ENCODE peak calls at places on chromosomes 13 and 19, in nine cellular contexts. O, V, X, H, T, L, M, E and U are unnamed samples.
A peak's percentile ranks its signal among the peaks of the same experiment; 100 is the strongest.

GRCh38 chr19:4993683-4994082 is 24.8 kb downstream of the KDM4B start:
- DNase-seq in H (no peak), M (no peak), O (no peak), X (no peak), V (peak; percentile 65), T (no peak), E (no peak), L (no peak), U (no peak)

GRCh38 chr19:40191836-40192646 is 815 bp downstream of the MAP3K10 start:
- DNase-seq in V (peak; percentile 4), T (peak; percentile 87), O (peak; percentile 53), H (no peak), X (no peak), M (no peak), L (no peak), E (peak; percentile 53), U (peak; percentile 91)

GRCh38 chr13:33745370-33746324 is 72.3 kb upstream of the RFC3 start:
- DNase-seq in O (no peak), M (no peak), X (no peak), V (no peak), L (no peak), T (no peak), H (no peak), E (no peak), U (no peak)

GRCh38 chr13:46667687-46668281 is 114.8 kb downstream of the LRCH1 start:
- DNase-seq in T (no peak), M (no peak), L (no peak), X (no peak), O (no peak), V (no peak), E (no peak), H (no peak), U (no peak)

GRCh38 chr19:29674374-29675119 is 9.3 kb downstream of the PLEKHF1 start:
- DNase-seq in E (no peak), H (no peak), O (no peak), V (no peak), M (no peak), L (no peak), X (no peak), T (no peak), U (no peak)

GRCh38 chr13:93496985-93497673 is 270.5 kb downstream of the GPC6 start:
- DNase-seq in E (no peak), M (no peak), L (no peak), T (no peak), O (no peak), V (peak; percentile 93), X (no peak), H (no peak), U (no peak)

GRCh38 chr13:26442541-26442940 is 114.9 kb upstream of the WASF3 start:
- DNase-seq in M (no peak), X (no peak), L (no peak), H (no peak), V (no peak), E (peak; percentile 27), O (no peak), T (no peak), U (no peak)

GRCh38 chr13:39210961-39211534 is 172.8 kb downstream of the NHLRC3 start:
- DNase-seq in V (no peak), X (no peak), O (no peak), E (no peak), H (no peak), M (no peak), L (no peak), T (no peak), U (no peak)

GRCh38 chr19:532578-533484 is 1.3 kb downstream of the CDC34 start:
- DNase-seq in H (no peak), X (peak; percentile 86), T (no peak), V (peak; percentile 33), O (peak; percentile 93), E (peak; percentile 83), L (peak; percentile 43), M (no peak), U (peak; percentile 89)

GRCh38 chr13:32955881-32956594 is 60.2 kb upstream of the KL start:
- DNase-seq in T (no peak), M (no peak), V (no peak), H (no peak), L (no peak), X (no peak), O (no peak), E (no peak), U (no peak)

GRCh38 chr13:49046002-49046401 is 70.3 kb downstream of the FNDC3A start:
- DNase-seq in L (no peak), O (no peak), X (no peak), M (peak; percentile 52), H (no peak), V (no peak), E (no peak), T (no peak), U (no peak)

GRCh38 chr13:40069173-40070044 is 413.9 kb downstream of the COG6 start:
- DNase-seq in O (peak; percentile 79), X (peak; percentile 80), V (no peak), E (peak; percentile 32), L (peak; percentile 12), T (peak; percentile 77), M (peak; percentile 10), H (peak; percentile 74), U (peak; percentile 92)

GRCh38 chr19:370641-371330 is 26.2 kb upstream of the MIER2 start:
- DNase-seq in T (no peak), H (no peak), L (no peak), M (no peak), X (no peak), V (no peak), E (no peak), O (no peak), U (peak; percentile 38)

GRCh38 chr13:91368101-91368500 is 20.6 kb downstream of the MIR17HG start:
- DNase-seq in T (no peak), H (no peak), M (no peak), V (no peak), X (no peak), E (no peak), O (no peak), L (no peak), U (no peak)

GRCh38 chr13:66634384-66634783 is 595.8 kb downstream of the PCDH9 start:
- DNase-seq in M (no peak), T (no peak), O (no peak), X (no peak), L (no peak), H (no peak), E (no peak), V (no peak), U (no peak)

GRCh38 chr13:21434588-21434987 is 24.5 kb downstream of the ZDHHC20 start:
- DNase-seq in T (no peak), L (no peak), E (no peak), V (no peak), O (no peak), M (no peak), H (no peak), X (no peak), U (no peak)

GRCh38 chr19:48533770-48534169 is 18.2 kb upstream of the SULT2B1 start:
- DNase-seq in X (no peak), T (no peak), O (no peak), V (no peak), M (no peak), L (no peak), H (no peak), E (no peak), U (no peak)

GRCh38 chr13:68254151-68254550 is 1024.0 kb upstream of the PCDH9 start:
- DNase-seq in O (no peak), V (no peak), T (no peak), H (no peak), E (no peak), X (no peak), L (no peak), M (no peak), U (no peak)

GRCh38 chr13:103523853-103524252 is 457.6 kb upstream of the SLC10A2 start:
- DNase-seq in O (no peak), E (no peak), V (no peak), X (no peak), M (no peak), H (no peak), T (no peak), L (no peak), U (no peak)

GRCh38 chr19:43581467-43581866 is 5.9 kb downstream of the PINLYP start:
- DNase-seq in H (no peak), O (no peak), M (no peak), T (no peak), E (no peak), X (no peak), L (no peak), V (no peak), U (no peak)

GRCh38 chr19:29660835-29661234 is 4.4 kb upstream of the PLEKHF1 start:
- DNase-seq in T (no peak), V (no peak), X (no peak), M (no peak), L (no peak), O (no peak), H (no peak), E (no peak), U (no peak)

GRCh38 chr13:25731511-25731910 is 320.3 kb downstream of the SHISA2 start:
- DNase-seq in L (no peak), X (no peak), V (no peak), M (no peak), T (no peak), E (no peak), H (no peak), O (no peak), U (no peak)

GRCh38 chr13:23960566-23961156 is 63.4 kb upstream of the C1QTNF9B start:
- DNase-seq in O (no peak), X (no peak), L (no peak), M (no peak), T (no peak), E (no peak), H (no peak), V (peak; percentile 32), U (peak; percentile 65)

GRCh38 chr19:49559928-49560327 is 20.4 kb downstream of the NOSIP start:
- DNase-seq in V (no peak), T (no peak), O (peak; percentile 36), L (no peak), E (no peak), M (no peak), H (no peak), X (no peak), U (no peak)

GRCh38 chr19:16266586-16266942 is 58.1 kb upstream of the KLF2 start:
- DNase-seq in H (no peak), X (no peak), O (no peak), E (no peak), M (no peak), V (no peak), T (no peak), L (no peak), U (no peak)

GRCh38 chr13:99993660-99994455 is 12.3 kb downstream of the ZIC2 start:
- DNase-seq in O (no peak), E (no peak), T (no peak), L (no peak), M (no peak), H (no peak), V (no peak), X (no peak), U (no peak)

GRCh38 chr13:44045179-44045562 is 165.5 kb downstream of the LACC1 start:
- DNase-seq in E (no peak), T (no peak), O (no peak), H (no peak), X (no peak), L (peak; percentile 18), M (no peak), V (no peak), U (no peak)

GRCh38 chr13:79485014-79485441 is 4.1 kb downstream of the NDFIP2 start:
- DNase-seq in O (no peak), X (no peak), L (no peak), V (no peak), T (no peak), E (peak; percentile 50), H (no peak), M (no peak), U (no peak)

GRCh38 chr13:29791508-29791907 is 58.9 kb downstream of the UBL3 start:
- DNase-seq in X (no peak), T (no peak), V (no peak), H (no peak), O (no peak), M (no peak), L (no peak), E (no peak), U (no peak)

GRCh38 chr13:90105276-90105675 is 1242.2 kb upstream of the MIR17HG start:
- DNase-seq in L (no peak), T (no peak), O (no peak), H (no peak), V (no peak), X (no peak), E (no peak), M (no peak), U (no peak)

GRCh38 chr19:43759515-43759914 is 4.8 kb upstream of the SMG9 start:
- DNase-seq in M (no peak), O (no peak), E (no peak), V (no peak), T (no peak), L (no peak), H (no peak), X (no peak), U (peak; percentile 62)